ENCODE peak calls at places on chromosomes 13 and 19, in eight cellular contexts. One of them, this sample, is unnamed.

GRCh38 chr13:69374036-69374435 is 733.6 kb upstream of the ATXN8OS start:
- DNase-seq in body of pancreas: no peak
- DNase-seq in endothelial cell of umbilical vein: no peak
- DNase-seq in ascending aorta: no peak
- DNase-seq in PC-3: no peak
- DNase-seq in tibial nerve: no peak
- DNase-seq in astrocyte: no peak
- DNase-seq in breast epithelium: no peak
- DNase-seq in this sample: no peak

GRCh38 chr13:27171244-27171829 is at the start of gene USP12:
- DNase-seq in tibial nerve: no peak
- DNase-seq in endothelial cell of umbilical vein: peak
- DNase-seq in breast epithelium: peak
- DNase-seq in PC-3: no peak
- DNase-seq in astrocyte: no peak
- DNase-seq in ascending aorta: peak
- DNase-seq in body of pancreas: peak
- DNase-seq in this sample: peak

GRCh38 chr13:36787181-36787580 is 31.8 kb upstream of the RFXAP start:
- DNase-seq in tibial nerve: no peak
- DNase-seq in ascending aorta: no peak
- DNase-seq in body of pancreas: no peak
- DNase-seq in astrocyte: no peak
- DNase-seq in breast epithelium: no peak
- DNase-seq in endothelial cell of umbilical vein: no peak
- DNase-seq in PC-3: no peak
- DNase-seq in this sample: no peak

GRCh38 chr19:32550666-32551065 is 30.3 kb upstream of the PDCD5 start:
- DNase-seq in astrocyte: no peak
- DNase-seq in ascending aorta: no peak
- DNase-seq in breast epithelium: no peak
- DNase-seq in body of pancreas: no peak
- DNase-seq in tibial nerve: no peak
- DNase-seq in endothelial cell of umbilical vein: no peak
- DNase-seq in PC-3: no peak
- DNase-seq in this sample: no peak

GRCh38 chr19:39293394-39293793 is 2.8 kb upstream of the IFNL1 start:
- DNase-seq in endothelial cell of umbilical vein: no peak
- DNase-seq in body of pancreas: no peak
- DNase-seq in tibial nerve: no peak
- DNase-seq in ascending aorta: peak
- DNase-seq in PC-3: no peak
- DNase-seq in astrocyte: no peak
- DNase-seq in breast epithelium: no peak
- DNase-seq in this sample: no peak

GRCh38 chr13:92510416-92510815 is 716.2 kb upstream of the GPC6 start:
- DNase-seq in PC-3: peak
- DNase-seq in ascending aorta: no peak
- DNase-seq in breast epithelium: no peak
- DNase-seq in tibial nerve: no peak
- DNase-seq in endothelial cell of umbilical vein: no peak
- DNase-seq in body of pancreas: no peak
- DNase-seq in astrocyte: peak
- DNase-seq in this sample: no peak

GRCh38 chr13:24899601-24900000 is 135.6 kb downstream of the RNF17 start:
- DNase-seq in breast epithelium: no peak
- DNase-seq in body of pancreas: no peak
- DNase-seq in endothelial cell of umbilical vein: no peak
- DNase-seq in ascending aorta: no peak
- DNase-seq in astrocyte: peak
- DNase-seq in tibial nerve: no peak
- DNase-seq in PC-3: no peak
- DNase-seq in this sample: no peak

GRCh38 chr19:27684293-27684692 is 1528.7 kb downstream of the UQCRFS1 start:
- DNase-seq in body of pancreas: no peak
- DNase-seq in astrocyte: no peak
- DNase-seq in breast epithelium: no peak
- DNase-seq in endothelial cell of umbilical vein: no peak
- DNase-seq in ascending aorta: no peak
- DNase-seq in tibial nerve: no peak
- DNase-seq in PC-3: no peak
- DNase-seq in this sample: no peak

GRCh38 chr13:41467546-41467945 is 10.2 kb downstream of the RGCC start:
- DNase-seq in breast epithelium: no peak
- DNase-seq in astrocyte: no peak
- DNase-seq in tibial nerve: no peak
- DNase-seq in PC-3: no peak
- DNase-seq in ascending aorta: no peak
- DNase-seq in body of pancreas: no peak
- DNase-seq in endothelial cell of umbilical vein: no peak
- DNase-seq in this sample: no peak

GRCh38 chr19:1783354-1783753 is 28.7 kb downstream of the ATP8B3 start:
- DNase-seq in endothelial cell of umbilical vein: no peak
- DNase-seq in astrocyte: no peak
- DNase-seq in body of pancreas: no peak
- DNase-seq in PC-3: no peak
- DNase-seq in ascending aorta: no peak
- DNase-seq in breast epithelium: no peak
- DNase-seq in tibial nerve: no peak
- DNase-seq in this sample: no peak

GRCh38 chr19:49473868-49474544 is at the start of gene FLT3LG:
- DNase-seq in body of pancreas: peak
- DNase-seq in breast epithelium: peak
- DNase-seq in endothelial cell of umbilical vein: peak
- DNase-seq in astrocyte: no peak
- DNase-seq in tibial nerve: peak
- DNase-seq in ascending aorta: peak
- DNase-seq in PC-3: peak
- DNase-seq in this sample: peak

DNA sequence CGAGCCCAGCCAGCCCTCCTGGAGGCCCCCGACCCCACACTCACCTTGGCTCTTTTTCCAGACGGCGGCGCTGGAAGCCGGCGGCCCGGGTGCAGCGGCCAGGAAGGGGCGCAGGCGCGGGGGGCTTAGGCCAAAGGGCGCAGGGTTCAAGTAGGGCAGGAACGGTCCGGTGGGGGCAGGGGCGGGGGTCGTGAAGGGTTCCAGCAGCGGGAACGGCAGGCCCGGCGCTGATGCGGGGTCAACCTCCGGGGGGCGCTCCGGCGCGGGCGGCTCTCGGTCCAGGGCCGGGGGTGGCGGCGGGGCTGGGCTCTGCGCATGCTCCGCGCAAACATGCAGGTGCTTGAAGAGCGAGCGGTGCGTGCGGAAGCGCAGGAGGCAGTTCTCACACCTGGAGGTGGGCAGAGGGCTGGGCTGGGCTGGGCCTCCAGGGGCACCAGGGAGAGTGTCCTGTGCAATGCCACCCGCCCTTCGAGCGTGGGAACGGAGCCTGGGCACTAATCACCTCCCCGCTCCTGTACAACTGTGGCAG is 2.3 kb downstream of the ZNF414 start:
- DNase-seq in ascending aorta: no peak
- DNase-seq in breast epithelium: no peak
- DNase-seq in astrocyte: no peak
- DNase-seq in body of pancreas: no peak
- DNase-seq in PC-3: no peak
- DNase-seq in endothelial cell of umbilical vein: no peak
- DNase-seq in tibial nerve: no peak
- DNase-seq in this sample: no peak
- TF ChIP-seq CTCF in ascending aorta: no peak
- TF ChIP-seq CTCF in breast epithelium: no peak
- TF ChIP-seq CTCF in astrocyte: no peak
- TF ChIP-seq CTCF in body of pancreas: no peak
- TF ChIP-seq CTCF in PC-3: no peak
- TF ChIP-seq CTCF in endothelial cell of umbilical vein: no peak
- TF ChIP-seq CTCF in tibial nerve: no peak
- TF ChIP-seq CTCF in this sample: no peak

GRCh38 chr13:99218545-99218944 is 17.9 kb downstream of the UBAC2 start:
- DNase-seq in endothelial cell of umbilical vein: peak
- DNase-seq in PC-3: no peak
- DNase-seq in ascending aorta: no peak
- DNase-seq in body of pancreas: peak
- DNase-seq in breast epithelium: no peak
- DNase-seq in tibial nerve: no peak
- DNase-seq in astrocyte: peak
- DNase-seq in this sample: peak
- H3K4me3 ChIP-seq in endothelial cell of umbilical vein: no peak
- H3K4me3 ChIP-seq in PC-3: no peak
- H3K4me3 ChIP-seq in ascending aorta: no peak
- H3K4me3 ChIP-seq in body of pancreas: no peak
- H3K4me3 ChIP-seq in breast epithelium: no peak
- H3K4me3 ChIP-seq in tibial nerve: no peak
- H3K4me3 ChIP-seq in astrocyte: no peak
- H3K4me3 ChIP-seq in this sample: peak

GRCh38 chr19:13476071-13476470 is 30.2 kb downstream of the CACNA1A start:
- DNase-seq in tibial nerve: no peak
- DNase-seq in PC-3: no peak
- DNase-seq in breast epithelium: no peak
- DNase-seq in body of pancreas: no peak
- DNase-seq in endothelial cell of umbilical vein: no peak
- DNase-seq in astrocyte: no peak
- DNase-seq in ascending aorta: no peak
- DNase-seq in this sample: no peak
- H3K27ac ChIP-seq in tibial nerve: no peak
- H3K27ac ChIP-seq in PC-3: no peak
- H3K27ac ChIP-seq in breast epithelium: no peak
- H3K27ac ChIP-seq in body of pancreas: no peak
- H3K27ac ChIP-seq in endothelial cell of umbilical vein: no peak
- H3K27ac ChIP-seq in astrocyte: no peak
- H3K27ac ChIP-seq in ascending aorta: no peak
- H3K27ac ChIP-seq in this sample: no peak

GRCh38 chr13:29428310-29428991 is 167.0 kb downstream of the SLC7A1 start:
- DNase-seq in PC-3: no peak
- DNase-seq in endothelial cell of umbilical vein: no peak
- DNase-seq in breast epithelium: no peak
- DNase-seq in astrocyte: peak
- DNase-seq in body of pancreas: peak
- DNase-seq in tibial nerve: no peak
- DNase-seq in ascending aorta: peak
- DNase-seq in this sample: peak
- TF ChIP-seq CTCF in PC-3: no peak
- TF ChIP-seq CTCF in endothelial cell of umbilical vein: no peak
- TF ChIP-seq CTCF in breast epithelium: no peak
- TF ChIP-seq CTCF in astrocyte: no peak
- TF ChIP-seq CTCF in body of pancreas: no peak
- TF ChIP-seq CTCF in tibial nerve: no peak
- TF ChIP-seq CTCF in ascending aorta: peak
- TF ChIP-seq CTCF in this sample: peak